ENCODE peak calls at places on chromosomes 3 and 15, in seven cellular contexts. K is transverse colon; O is heart left ventricle; X is endodermal cell; G is CD4-positive, alpha-beta memory T cell; Y is K562; V is esophagus squamous epithelium. T is an unnamed sample.

GRCh38 chr3:9322780-9323179 is 40.1 kb upstream of the THUMPD3 start:
- DNase-seq in K (no peak), O (no peak), X (no peak), G (no peak), Y (no peak), V (no peak), T (no peak)

GRCh38 chr3:43366880-43367279 is 80.5 kb downstream of the SNRK start:
- DNase-seq in K (no peak), O (peak; percentile 38), X (no peak), G (no peak), Y (no peak), V (no peak), T (no peak)

GRCh38 chr3:195700319-195700718 is 20.5 kb upstream of the MUC20 start:
- DNase-seq in K (no peak), O (no peak), X (no peak), G (no peak), Y (no peak), V (no peak), T (no peak)

GRCh38 chr15:44712108-44713005 is 1.0 kb downstream of the B2M start:
- DNase-seq in K (peak; percentile 80), O (peak; percentile 89), X (no peak), G (peak; percentile 88), Y (peak; percentile 59), V (no peak), T (peak; percentile 79)

GRCh38 chr3:177746259-177747021 is 549.2 kb upstream of the TBL1XR1 start:
- DNase-seq in K (no peak), O (no peak), X (no peak), G (no peak), Y (no peak), V (no peak), T (no peak)

GRCh38 chr3:57155214-57155613 is 9.9 kb downstream of the IL17RD start:
- DNase-seq in K (no peak), O (no peak), X (no peak), G (no peak), Y (no peak), V (no peak), T (no peak)

GRCh38 chr3:141407043-141407442 is 38.7 kb downstream of the ZBTB38 start:
- DNase-seq in K (peak; percentile 51), O (peak; percentile 66), X (no peak), G (no peak), Y (no peak), V (no peak), T (no peak)

GRCh38 chr15:80384442-80384841 is 19.7 kb upstream of the ARNT2 start:
- DNase-seq in K (no peak), O (no peak), X (no peak), G (no peak), Y (no peak), V (no peak), T (no peak)

GRCh38 chr3:194559530-194559929 is 72.7 kb upstream of the ATP13A3 start:
- DNase-seq in K (no peak), O (no peak), X (no peak), G (no peak), Y (no peak), V (no peak), T (no peak)

GRCh38 chr15:36798366-36798765 is 218.9 kb downstream of the CDIN1 start:
- DNase-seq in K (no peak), O (no peak), X (no peak), G (no peak), Y (no peak), V (no peak), T (peak; percentile 20)

GRCh38 chr3:194998417-194998816 is 272.5 kb downstream of the XXYLT1 start:
- DNase-seq in K (no peak), O (no peak), X (peak; percentile 23), G (no peak), Y (no peak), V (no peak), T (no peak)

GRCh38 chr3:160804762-160805161 is 48.7 kb downstream of the PPM1L start:
- DNase-seq in K (peak; percentile 47), O (peak; percentile 65), X (no peak), G (no peak), Y (no peak), V (no peak), T (no peak)

GRCh38 chr15:37050345-37050744 is 50.0 kb downstream of the MEIS2 start:
- DNase-seq in K (no peak), O (no peak), X (no peak), G (no peak), Y (no peak), V (no peak), T (no peak)

GRCh38 chr3:50226888-50227389 is 9.1 kb upstream of the GNAI2 start:
- DNase-seq in K (peak; percentile 51), O (no peak), X (no peak), G (no peak), Y (peak; percentile 20), V (no peak), T (no peak)

GRCh38 chr15:74403981-74404563 is 29.7 kb downstream of the SEMA7A start:
- DNase-seq in K (no peak), O (no peak), X (no peak), G (no peak), Y (no peak), V (no peak), T (no peak)

GRCh38 chr15:74633781-74634180 is 18.1 kb downstream of the CLK3 start:
- DNase-seq in K (no peak), O (no peak), X (peak; percentile 41), G (no peak), Y (no peak), V (no peak), T (no peak)

GRCh38 chr15:67144609-67145306 is 79.4 kb downstream of the SMAD3 start:
- DNase-seq in K (no peak), O (no peak), X (no peak), G (no peak), Y (no peak), V (no peak), T (no peak)
- H3K4me1 ChIP-seq in K (peaks cover 73% of the 10 kb centered on the region), O (peaks cover 84% of the 10 kb centered on the region), X (peaks cover 36% of the 10 kb centered on the region), G (peaks cover 100% of the 10 kb centered on the region), Y (peaks cover 5% of the 10 kb centered on the region), V (peaks cover 56% of the 10 kb centered on the region), T (peaks cover 36% of the 10 kb centered on the region)

GRCh38 chr3:53240989-53241972 is 14.5 kb downstream of the TKT start:
- DNase-seq in K (no peak), O (no peak), X (no peak), G (no peak), Y (no peak), V (no peak), T (no peak)
- H3K4me3 ChIP-seq in K (no peak overlapping the region), O (no peak overlapping the region), X (no peak overlapping the region), G (no peak overlapping the region), Y (no peak overlapping the region), V (no peak overlapping the region), T (no peak overlapping the region)

GRCh38 chr3:10496121-10496863 is 9.1 kb downstream of the ATP2B2 start:
- DNase-seq in K (no peak), O (no peak), X (no peak), G (no peak), Y (no peak), V (no peak), T (no peak)
- H3K27me3 ChIP-seq in K (no peaks in the 10 kb centered on the region), O (no peaks in the 10 kb centered on the region), X (no peaks in the 10 kb centered on the region), G (no peaks in the 10 kb centered on the region), Y (peaks cover 18% of the 10 kb centered on the region), V (no peaks in the 10 kb centered on the region), T (no peaks in the 10 kb centered on the region)

GRCh38 chr3:11554666-11555065 is 89.0 kb downstream of the VGLL4 start:
- DNase-seq in K (no peak), O (no peak), X (no peak), G (no peak), Y (no peak), V (no peak), T (no peak)

GRCh38 chr3:11556234-11556633 is 87.5 kb downstream of the VGLL4 start:
- DNase-seq in K (no peak), O (no peak), X (no peak), G (no peak), Y (no peak), V (no peak), T (no peak)

GRCh38 chr3:11556851-11557644 is 86.7 kb downstream of the VGLL4 start:
- DNase-seq in K (no peak), O (peak; percentile 78), X (no peak), G (no peak), Y (no peak), V (no peak), T (no peak)

GRCh38 chr3:11555211-11555782 is 88.4 kb downstream of the VGLL4 start:
- DNase-seq in K (no peak), O (no peak), X (no peak), G (no peak), Y (no peak), V (no peak), T (no peak)

GRCh38 chr3:11555823-11556222 is 87.9 kb downstream of the VGLL4 start:
- DNase-seq in K (no peak), O (no peak), X (no peak), G (no peak), Y (no peak), V (no peak), T (no peak)
- H3K4me1 ChIP-seq in K (peaks cover 17% of the 10 kb centered on the region), O (peaks cover 84% of the 10 kb centered on the region), X (peaks cover 5% of the 10 kb centered on the region), G (no peaks in the 10 kb centered on the region), Y (peaks cover 11% of the 10 kb centered on the region), V (peaks cover 30% of the 10 kb centered on the region), T (no peaks in the 10 kb centered on the region)